ENCODE peak calls at places on chromosomes 1 and 21, in nine cellular contexts. G is NB4, I is fibroblast of lung, X is G401, P is EL, V is glutamatergic neuron, H is NCI-H2081, U is adrenal gland, D is NCI-H1417 treated with DMSO at 0.1 percent for 48 hours. N is an unnamed sample.

GRCh38 chr1:44212355-44213221 is 683 bp upstream of the DMAP1 start:
- DNase-seq in G (peak), I (no peak), X (no peak), P (no peak), V (no peak), H (no peak), U (no peak), D (no peak), N (no peak)

GRCh38 chr1:209643295-209644020 is 8.8 kb downstream of the LAMB3 start:
- DNase-seq in G (no peak), I (peak), X (peak), P (no peak), V (no peak), H (no peak), U (peak), D (no peak), N (no peak)

GRCh38 chr1:101139130-101139529 is 97.7 kb upstream of the S1PR1 start:
- DNase-seq in G (no peak), I (no peak), X (no peak), P (no peak), V (no peak), H (no peak), U (no peak), D (no peak), N (no peak)

GRCh38 chr1:227940791-227941241 is 6.9 kb downstream of the WNT9A start:
- DNase-seq in G (no peak), I (no peak), X (no peak), P (no peak), V (peak), H (no peak), U (no peak), D (no peak), N (peak)

GRCh38 chr1:76942549-76942948 is 75.3 kb downstream of the ST6GALNAC5 start:
- DNase-seq in G (no peak), I (peak), X (no peak), P (peak), V (no peak), H (no peak), U (no peak), D (no peak), N (no peak)

GRCh38 chr1:61782771-61783170 is 40.5 kb downstream of the PATJ start:
- DNase-seq in G (no peak), I (no peak), X (no peak), P (no peak), V (no peak), H (no peak), U (no peak), D (no peak), N (no peak)

GRCh38 chr1:84936116-84936810 is 43.3 kb upstream of the LPAR3 start:
- DNase-seq in G (peak), I (peak), X (peak), P (peak), V (no peak), H (peak), U (peak), D (no peak), N (peak)

GRCh38 chr1:116154536-116154935 is 43.3 kb downstream of the MAB21L3 start:
- DNase-seq in G (no peak), I (no peak), X (no peak), P (no peak), V (no peak), H (no peak), U (no peak), D (no peak), N (no peak)

GRCh38 chr1:225437710-225438437 is 10.0 kb upstream of the LBR start:
- DNase-seq in G (no peak), I (peak), X (no peak), P (no peak), V (no peak), H (no peak), U (no peak), D (no peak), N (peak)

GRCh38 chr1:225691377-225691776 is 38.5 kb upstream of the ENAH start:
- DNase-seq in G (no peak), I (peak), X (no peak), P (no peak), V (no peak), H (no peak), U (no peak), D (no peak), N (no peak)

GRCh38 chr1:91499346-91499745 is 1.3 kb upstream of the CDC7 start:
- DNase-seq in G (peak), I (no peak), X (no peak), P (no peak), V (no peak), H (no peak), U (no peak), D (no peak), N (no peak)

GRCh38 chr1:201020647-201021332 is 2.7 kb downstream of the KIF21B start:
- DNase-seq in G (peak), I (no peak), X (peak), P (peak), V (peak), H (no peak), U (no peak), D (no peak), N (peak)

GRCh38 chr1:198850196-198850595 is 211.4 kb downstream of the PTPRC start:
- DNase-seq in G (no peak), I (no peak), X (no peak), P (no peak), V (no peak), H (no peak), U (no peak), D (no peak), N (no peak)

GRCh38 chr1:192439373-192440025 is 122.7 kb downstream of the RGS21 start:
- DNase-seq in G (no peak), I (peak), X (no peak), P (peak), V (no peak), H (no peak), U (no peak), D (no peak), N (no peak)

GRCh38 chr1:18927082-18927653 is 24.8 kb upstream of the ALDH4A1 start:
- DNase-seq in G (no peak), I (no peak), X (peak), P (no peak), V (no peak), H (no peak), U (no peak), D (no peak), N (no peak)

GRCh38 chr1:175152006-175152652 is 40.4 kb downstream of the KIAA0040 start:
- DNase-seq in G (peak), I (peak), X (peak), P (peak), V (peak), H (peak), U (peak), D (no peak), N (peak)

GRCh38 chr1:147879911-147880310 is 22.7 kb upstream of the GJA8 start:
- DNase-seq in G (no peak), I (no peak), X (no peak), P (no peak), V (no peak), H (no peak), U (no peak), D (no peak), N (no peak)

GRCh38 chr21:35057428-35057827 is 8.3 kb upstream of the RUNX1 start:
- DNase-seq in G (no peak), I (no peak), X (no peak), P (no peak), V (no peak), H (no peak), U (no peak), D (no peak), N (no peak)

GRCh38 chr1:155729031-155729898 is 40.4 kb downstream of the DAP3 start:
- DNase-seq in G (peak), I (peak), X (peak), P (peak), V (peak), H (peak), U (peak), D (no peak), N (peak)

GRCh38 chr1:4058122-4058521 is 158.1 kb upstream of the C1orf174 start:
- DNase-seq in G (no peak), I (no peak), X (no peak), P (no peak), V (no peak), H (no peak), U (no peak), D (no peak), N (no peak)

GRCh38 chr21:20661745-20662470 is 336.3 kb upstream of the NCAM2 start:
- DNase-seq in G (no peak), I (no peak), X (no peak), P (no peak), V (no peak), H (no peak), U (no peak), D (no peak), N (peak)

GRCh38 chr1:205770618-205771017 is 4.7 kb downstream of the RAB29 start:
- DNase-seq in G (no peak), I (no peak), X (no peak), P (no peak), V (no peak), H (no peak), U (no peak), D (no peak), N (no peak)

GRCh38 chr21:42188663-42189062 is 30.3 kb upstream of the ABCG1 start:
- DNase-seq in G (no peak), I (no peak), X (no peak), P (no peak), V (no peak), H (no peak), U (no peak), D (no peak), N (no peak)

GRCh38 chr1:39540504-39541031 is 36.0 kb downstream of the PABPC4 start:
- DNase-seq in G (no peak), I (peak), X (peak), P (peak), V (no peak), H (no peak), U (peak), D (no peak), N (no peak)

GRCh38 chr1:156295391-156295947 is at the start of gene GLMP:
- DNase-seq in G (no peak), I (peak), X (peak), P (peak), V (peak), H (peak), U (peak), D (no peak), N (peak)

GRCh38 chr1:17081439-17081838 is 27.6 kb upstream of the SDHB start:
- DNase-seq in G (no peak), I (no peak), X (no peak), P (no peak), V (no peak), H (no peak), U (no peak), D (no peak), N (no peak)

GRCh38 chr1:99675994-99676393 is 30.1 kb downstream of the PALMD start:
- DNase-seq in G (no peak), I (no peak), X (no peak), P (no peak), V (no peak), H (no peak), U (no peak), D (no peak), N (no peak)

GRCh38 chr1:7886346-7886745 is 33.5 kb upstream of the UTS2 start:
- DNase-seq in G (no peak), I (peak), X (peak), P (no peak), V (no peak), H (peak), U (peak), D (no peak), N (no peak)

GRCh38 chr1:54945393-54945936 is 35.0 kb upstream of the TMEM61 start:
- DNase-seq in G (no peak), I (no peak), X (no peak), P (no peak), V (no peak), H (no peak), U (peak), D (no peak), N (no peak)

GRCh38 chr1:89761901-89762300 is 58.9 kb upstream of the LRRC8D start:
- DNase-seq in G (no peak), I (peak), X (peak), P (no peak), V (no peak), H (no peak), U (peak), D (no peak), N (no peak)

GRCh38 chr1:24683713-24684162 is 40.6 kb downstream of the SRRM1 start:
- DNase-seq in G (peak), I (peak), X (no peak), P (peak), V (no peak), H (no peak), U (peak), D (no peak), N (no peak)

GRCh38 chr1:37995773-37996379 is 6.1 kb upstream of the SF3A3 start:
- DNase-seq in G (no peak), I (peak), X (no peak), P (peak), V (peak), H (no peak), U (peak), D (no peak), N (peak)

GRCh38 chr1:154402409-154402921 is 2.7 kb upstream of the IL6R start:
- DNase-seq in G (no peak), I (no peak), X (no peak), P (no peak), V (no peak), H (no peak), U (no peak), D (no peak), N (no peak)

GRCh38 chr1:171137580-171137979 is 46.9 kb downstream of the FMO3 start:
- DNase-seq in G (peak), I (no peak), X (no peak), P (no peak), V (no peak), H (peak), U (no peak), D (no peak), N (no peak)

GRCh38 chr1:244049969-244050834 is 881 bp upstream of the ZBTB18 start:
- DNase-seq in G (peak), I (no peak), X (peak), P (no peak), V (no peak), H (no peak), U (no peak), D (no peak), N (no peak)

GRCh38 chr1:205049479-205049878 is 6.5 kb downstream of the CNTN2 start:
- DNase-seq in G (no peak), I (no peak), X (no peak), P (no peak), V (no peak), H (no peak), U (peak), D (no peak), N (no peak)

GRCh38 chr1:207654320-207654719 is 9.4 kb downstream of the CR1L start:
- DNase-seq in G (no peak), I (no peak), X (no peak), P (no peak), V (no peak), H (no peak), U (no peak), D (no peak), N (no peak)

N was measured in endodermal cell.